ENCODE peak calls at places on chromosomes 11 and 22, in ten cellular contexts. Q is M059J, U is cardiac fibroblast, S is AG09309, B is H7, F is RWPE1, K is NCI-H1436 treated with DMSO at 0.1 percent for 48 hours, C is hypothalamus, P is hippocampal formation, X is left cardiac atrium. V is an unnamed sample.

GRCh38 chr11:117701781-117702180 is 95.2 kb downstream of the DSCAML1 start:
- DNase-seq in C (no peak), K (no peak), S (no peak), P (no peak), U (no peak), F (no peak), X (no peak), B (no peak), Q (no peak), V (no peak)

GRCh38 chr11:66159585-66159984 is 89.5 kb downstream of the PACS1 start:
- DNase-seq in F (no peak), Q (peak; percentile 30), P (no peak), B (no peak), C (no peak), X (no peak), U (no peak), S (no peak), K (no peak), V (no peak)

GRCh38 chr22:44188316-44188715 is 7.6 kb downstream of the PARVG start:
- DNase-seq in F (no peak), U (no peak), Q (no peak), P (no peak), X (no peak), C (no peak), K (no peak), B (no peak), S (no peak), V (no peak)

GRCh38 chr22:45518580-45518991 is 15.9 kb downstream of the FBLN1 start:
- DNase-seq in S (no peak), B (no peak), U (peak; percentile 34), C (no peak), K (no peak), F (no peak), X (no peak), Q (peak; percentile 88), P (no peak), V (no peak)

GRCh38 chr11:86303257-86303656 is 1.2 kb downstream of the HIKESHI start:
- DNase-seq in F (no peak), X (no peak), K (no peak), Q (peak; percentile 15), B (no peak), S (no peak), U (no peak), P (no peak), C (no peak), V (no peak)

GRCh38 chr22:46764140-46764680 is 1.8 kb downstream of the TBC1D22A start:
- DNase-seq in X (no peak), U (no peak), B (no peak), Q (no peak), S (no peak), C (no peak), P (no peak), F (no peak), K (no peak), V (no peak)

GRCh38 chr11:65551572-65552398 is 6.4 kb downstream of the LTBP3 start:
- DNase-seq in F (no peak), Q (no peak), X (no peak), B (peak; percentile 90), U (no peak), C (no peak), K (peak; percentile 68), P (no peak), S (no peak), V (peak; percentile 33)

GRCh38 chr11:363948-364761 is 5.1 kb upstream of the B4GALNT4 start:
- DNase-seq in K (peak; percentile 11), Q (peak; percentile 79), C (no peak), F (peak; percentile 85), X (peak; percentile 31), B (peak; percentile 95), U (peak; percentile 34), P (no peak), S (no peak), V (no peak)

GRCh38 chr11:29208117-29208516 is 808.7 kb downstream of the KCNA4 start:
- DNase-seq in B (no peak), P (no peak), K (no peak), X (no peak), F (no peak), Q (peak; percentile 52), S (no peak), C (no peak), U (no peak), V (no peak)

GRCh38 chr11:97860237-97860636 is 1160.5 kb upstream of the CNTN5 start:
- DNase-seq in X (no peak), P (no peak), S (no peak), F (no peak), U (no peak), K (no peak), B (no peak), C (no peak), Q (peak; percentile 8), V (no peak)

GRCh38 chr11:66835762-66836405 is 7.4 kb upstream of the RCE1 start:
- DNase-seq in C (no peak), Q (peak; percentile 30), S (peak; percentile 52), B (no peak), X (no peak), U (peak; percentile 76), K (no peak), F (no peak), P (no peak), V (no peak)

GRCh38 chr11:40166892-40167291 is 1292.6 kb downstream of the LRRC4C start:
- DNase-seq in C (no peak), F (no peak), U (no peak), K (no peak), B (no peak), P (no peak), X (no peak), Q (peak; percentile 20), S (no peak), V (no peak)

GRCh38 chr11:66933508-66933907 is 24.7 kb downstream of the PC start:
- DNase-seq in P (no peak), K (no peak), S (no peak), X (no peak), F (no peak), B (no peak), C (no peak), Q (no peak), U (no peak), V (no peak)

GRCh38 chr11:8033312-8033715 is 46.2 kb downstream of the EIF3F start:
- DNase-seq in X (peak; percentile 87), S (peak; percentile 44), K (no peak), Q (peak; percentile 77), B (peak; percentile 90), U (peak; percentile 78), C (peak; percentile 61), P (peak; percentile 46), F (peak; percentile 74), V (peak; percentile 18)

GRCh38 chr11:13761250-13761649 is 92.8 kb downstream of the FAR1 start:
- DNase-seq in X (no peak), S (no peak), U (no peak), K (no peak), C (no peak), P (no peak), Q (peak; percentile 55), B (no peak), F (no peak), V (no peak)

GRCh38 chr11:130262424-130262823 is 52.3 kb downstream of the ZBTB44 start:
- DNase-seq in B (no peak), Q (no peak), P (no peak), S (no peak), X (no peak), K (no peak), C (no peak), F (no peak), U (no peak), V (no peak)

GRCh38 chr11:83773950-83774880 is 488.0 kb upstream of the CCDC90B start:
- DNase-seq in S (no peak), Q (peak; percentile 2), F (peak; percentile 28), P (no peak), X (no peak), B (no peak), C (no peak), U (peak; percentile 24), K (peak; percentile 46), V (no peak)

GRCh38 chr11:58921778-58922390 is 17.4 kb upstream of the GLYATL1 start:
- DNase-seq in C (no peak), Q (no peak), X (no peak), B (no peak), U (no peak), K (no peak), S (no peak), F (no peak), P (no peak), V (no peak)

GRCh38 chr11:6320411-6321207 is at the start of gene CAVIN3:
- DNase-seq in U (peak; percentile 91), F (peak; percentile 71), X (peak; percentile 92), K (no peak), S (no peak), Q (peak; percentile 92), P (no peak), C (no peak), B (peak; percentile 83), V (no peak)

GRCh38 chr11:119935341-119935925 is 202.5 kb downstream of the TRIM29 start:
- DNase-seq in Q (no peak), K (no peak), P (no peak), U (no peak), F (no peak), S (no peak), B (no peak), X (no peak), C (peak; percentile 29), V (no peak)

GRCh38 chr22:37907036-37907954 is 1.2 kb downstream of the MICALL1 start:
- DNase-seq in P (no peak), F (no peak), K (no peak), X (no peak), B (peak; percentile 61), S (no peak), Q (no peak), C (no peak), U (peak; percentile 41), V (no peak)

GRCh38 chr11:63858628-63859550 is 20.0 kb downstream of the MARK2 start:
- DNase-seq in P (no peak), K (no peak), X (peak; percentile 58), Q (peak; percentile 12), B (no peak), S (no peak), F (no peak), U (peak; percentile 90), C (no peak), V (no peak)